ENCODE peak calls at places on chromosomes 7 and 10, in six cellular contexts. One of them, this sample, is unnamed. For H3K4me1 and H3K36me3, the result is how much of the 10 kb centered on the place peaks cover.

GRCh38 chr7:99794585-99795502 is 10.9 kb upstream of the CYP3A4 start:
- DNase-seq in heart right ventricle: no peak
- DNase-seq in aorta: no peak
- DNase-seq in CD4-positive, CD25-positive, alpha-beta regulatory T cell: no peak
- DNase-seq in naive thymus-derived CD4-positive, alpha-beta T cell: no peak
- DNase-seq in CD8-positive, alpha-beta memory T cell: no peak
- DNase-seq in this sample: no peak

GRCh38 chr7:29078286-29078685 is 68.1 kb downstream of the CPVL start:
- DNase-seq in heart right ventricle: no peak
- DNase-seq in aorta: no peak
- DNase-seq in CD4-positive, CD25-positive, alpha-beta regulatory T cell: no peak
- DNase-seq in naive thymus-derived CD4-positive, alpha-beta T cell: no peak
- DNase-seq in CD8-positive, alpha-beta memory T cell: no peak
- DNase-seq in this sample: no peak

GRCh38 chr7:142539901-142540300 is 209.4 kb upstream of the PRSS1 start:
- DNase-seq in heart right ventricle: no peak
- DNase-seq in aorta: no peak
- DNase-seq in CD4-positive, CD25-positive, alpha-beta regulatory T cell: no peak
- DNase-seq in naive thymus-derived CD4-positive, alpha-beta T cell: no peak
- DNase-seq in CD8-positive, alpha-beta memory T cell: no peak
- DNase-seq in this sample: no peak

GRCh38 chr7:103637080-103637479 is 191.1 kb upstream of the SLC26A5 start:
- DNase-seq in heart right ventricle: no peak
- DNase-seq in aorta: no peak
- DNase-seq in CD4-positive, CD25-positive, alpha-beta regulatory T cell: no peak
- DNase-seq in naive thymus-derived CD4-positive, alpha-beta T cell: no peak
- DNase-seq in CD8-positive, alpha-beta memory T cell: no peak
- DNase-seq in this sample: no peak

GRCh38 chr7:7851381-7851780 is 117.2 kb upstream of the GLCCI1 start:
- DNase-seq in heart right ventricle: no peak
- DNase-seq in aorta: no peak
- DNase-seq in CD4-positive, CD25-positive, alpha-beta regulatory T cell: no peak
- DNase-seq in naive thymus-derived CD4-positive, alpha-beta T cell: no peak
- DNase-seq in CD8-positive, alpha-beta memory T cell: no peak
- DNase-seq in this sample: no peak

GRCh38 chr10:31749981-31750850 is 178.4 kb downstream of the ARHGAP12 start:
- DNase-seq in heart right ventricle: peak
- DNase-seq in aorta: no peak
- DNase-seq in CD4-positive, CD25-positive, alpha-beta regulatory T cell: no peak
- DNase-seq in naive thymus-derived CD4-positive, alpha-beta T cell: no peak
- DNase-seq in CD8-positive, alpha-beta memory T cell: no peak
- DNase-seq in this sample: no peak

GRCh38 chr10:103564799-103565365 is 71.4 kb downstream of the NEURL1 start:
- DNase-seq in heart right ventricle: no peak
- DNase-seq in aorta: no peak
- DNase-seq in CD4-positive, CD25-positive, alpha-beta regulatory T cell: no peak
- DNase-seq in naive thymus-derived CD4-positive, alpha-beta T cell: no peak
- DNase-seq in CD8-positive, alpha-beta memory T cell: no peak
- DNase-seq in this sample: peak

GRCh38 chr7:45573636-45574470 is at the start of gene ADCY1:
- DNase-seq in heart right ventricle: peak
- DNase-seq in aorta: no peak
- DNase-seq in CD4-positive, CD25-positive, alpha-beta regulatory T cell: no peak
- DNase-seq in naive thymus-derived CD4-positive, alpha-beta T cell: no peak
- DNase-seq in CD8-positive, alpha-beta memory T cell: no peak
- DNase-seq in this sample: no peak

GRCh38 chr7:158613481-158613880 is 25.9 kb upstream of the PTPRN2 start:
- DNase-seq in heart right ventricle: no peak
- DNase-seq in aorta: no peak
- DNase-seq in CD4-positive, CD25-positive, alpha-beta regulatory T cell: peak
- DNase-seq in naive thymus-derived CD4-positive, alpha-beta T cell: no peak
- DNase-seq in CD8-positive, alpha-beta memory T cell: no peak
- DNase-seq in this sample: no peak

GRCh38 chr10:119378737-119379067 is 163.8 kb downstream of the RGS10 start:
- DNase-seq in heart right ventricle: no peak
- DNase-seq in aorta: no peak
- DNase-seq in CD4-positive, CD25-positive, alpha-beta regulatory T cell: no peak
- DNase-seq in naive thymus-derived CD4-positive, alpha-beta T cell: no peak
- DNase-seq in CD8-positive, alpha-beta memory T cell: no peak
- DNase-seq in this sample: no peak

GRCh38 chr10:127115086-127115485 is 81.3 kb downstream of the INSYN2A start:
- DNase-seq in heart right ventricle: no peak
- DNase-seq in aorta: no peak
- DNase-seq in CD4-positive, CD25-positive, alpha-beta regulatory T cell: no peak
- DNase-seq in naive thymus-derived CD4-positive, alpha-beta T cell: no peak
- DNase-seq in CD8-positive, alpha-beta memory T cell: no peak
- DNase-seq in this sample: no peak

GRCh38 chr10:96450514-96451207 is 63.1 kb downstream of the TLL2 start:
- DNase-seq in heart right ventricle: no peak
- DNase-seq in aorta: no peak
- DNase-seq in CD4-positive, CD25-positive, alpha-beta regulatory T cell: no peak
- DNase-seq in naive thymus-derived CD4-positive, alpha-beta T cell: no peak
- DNase-seq in CD8-positive, alpha-beta memory T cell: no peak
- DNase-seq in this sample: peak

GRCh38 chr7:16657656-16658279 is 11.8 kb downstream of the BZW2 start:
- DNase-seq in heart right ventricle: peak
- DNase-seq in aorta: no peak
- DNase-seq in CD4-positive, CD25-positive, alpha-beta regulatory T cell: no peak
- DNase-seq in naive thymus-derived CD4-positive, alpha-beta T cell: no peak
- DNase-seq in CD8-positive, alpha-beta memory T cell: no peak
- DNase-seq in this sample: no peak

GRCh38 chr10:104034401-104035053 is 51.2 kb downstream of the COL17A1 start:
- DNase-seq in heart right ventricle: no peak
- DNase-seq in aorta: no peak
- DNase-seq in CD4-positive, CD25-positive, alpha-beta regulatory T cell: no peak
- DNase-seq in naive thymus-derived CD4-positive, alpha-beta T cell: no peak
- DNase-seq in CD8-positive, alpha-beta memory T cell: no peak
- DNase-seq in this sample: no peak

GRCh38 chr7:152335900-152336571 is 99.8 kb downstream of the KMT2C start:
- DNase-seq in heart right ventricle: no peak
- DNase-seq in aorta: no peak
- DNase-seq in CD4-positive, CD25-positive, alpha-beta regulatory T cell: peak
- DNase-seq in naive thymus-derived CD4-positive, alpha-beta T cell: no peak
- DNase-seq in CD8-positive, alpha-beta memory T cell: peak
- DNase-seq in this sample: no peak

GRCh38 chr7:137576481-137576880 is 232.9 kb upstream of the PTN start:
- DNase-seq in heart right ventricle: no peak
- DNase-seq in aorta: no peak
- DNase-seq in CD4-positive, CD25-positive, alpha-beta regulatory T cell: no peak
- DNase-seq in naive thymus-derived CD4-positive, alpha-beta T cell: no peak
- DNase-seq in CD8-positive, alpha-beta memory T cell: no peak
- DNase-seq in this sample: no peak

GRCh38 chr7:1192171-1192676 is 32.2 kb upstream of the ZFAND2A start:
- DNase-seq in heart right ventricle: no peak
- DNase-seq in aorta: no peak
- DNase-seq in CD4-positive, CD25-positive, alpha-beta regulatory T cell: peak
- DNase-seq in naive thymus-derived CD4-positive, alpha-beta T cell: no peak
- DNase-seq in CD8-positive, alpha-beta memory T cell: no peak
- DNase-seq in this sample: no peak

GRCh38 chr7:131522325-131522920 is 34.0 kb downstream of the PODXL start:
- DNase-seq in heart right ventricle: no peak
- DNase-seq in aorta: no peak
- DNase-seq in CD4-positive, CD25-positive, alpha-beta regulatory T cell: no peak
- DNase-seq in naive thymus-derived CD4-positive, alpha-beta T cell: no peak
- DNase-seq in CD8-positive, alpha-beta memory T cell: no peak
- DNase-seq in this sample: no peak

GRCh38 chr10:98469532-98469931 is 22.8 kb upstream of the HPS1 start:
- DNase-seq in heart right ventricle: no peak
- DNase-seq in aorta: no peak
- DNase-seq in CD4-positive, CD25-positive, alpha-beta regulatory T cell: no peak
- DNase-seq in naive thymus-derived CD4-positive, alpha-beta T cell: no peak
- DNase-seq in CD8-positive, alpha-beta memory T cell: no peak
- DNase-seq in this sample: peak

GRCh38 chr7:100607111-100607510 is 4.9 kb downstream of the PCOLCE start:
- DNase-seq in heart right ventricle: no peak
- DNase-seq in aorta: no peak
- DNase-seq in CD4-positive, CD25-positive, alpha-beta regulatory T cell: no peak
- DNase-seq in naive thymus-derived CD4-positive, alpha-beta T cell: no peak
- DNase-seq in CD8-positive, alpha-beta memory T cell: no peak
- DNase-seq in this sample: no peak

GRCh38 chr7:50771120-50772002 is 11.3 kb downstream of the GRB10 start:
- DNase-seq in heart right ventricle: no peak
- DNase-seq in aorta: no peak
- DNase-seq in CD4-positive, CD25-positive, alpha-beta regulatory T cell: no peak
- DNase-seq in naive thymus-derived CD4-positive, alpha-beta T cell: no peak
- DNase-seq in CD8-positive, alpha-beta memory T cell: no peak
- DNase-seq in this sample: no peak

GRCh38 chr7:98617051-98617959 is at the start of gene NPTX2:
- DNase-seq in heart right ventricle: peak
- DNase-seq in aorta: peak
- DNase-seq in CD4-positive, CD25-positive, alpha-beta regulatory T cell: no peak
- DNase-seq in naive thymus-derived CD4-positive, alpha-beta T cell: no peak
- DNase-seq in CD8-positive, alpha-beta memory T cell: no peak
- DNase-seq in this sample: peak

GRCh38 chr7:36440880-36441279 is 51.2 kb downstream of the ANLN start:
- DNase-seq in heart right ventricle: no peak
- DNase-seq in aorta: no peak
- DNase-seq in CD4-positive, CD25-positive, alpha-beta regulatory T cell: peak
- DNase-seq in naive thymus-derived CD4-positive, alpha-beta T cell: peak
- DNase-seq in CD8-positive, alpha-beta memory T cell: no peak
- DNase-seq in this sample: no peak

GRCh38 chr10:30365278-30365677 is 16.2 kb upstream of the MTPAP start:
- DNase-seq in heart right ventricle: no peak
- DNase-seq in aorta: no peak
- DNase-seq in CD4-positive, CD25-positive, alpha-beta regulatory T cell: no peak
- DNase-seq in naive thymus-derived CD4-positive, alpha-beta T cell: no peak
- DNase-seq in CD8-positive, alpha-beta memory T cell: no peak
- DNase-seq in this sample: no peak

GRCh38 chr10:132117146-132117545 is 51.4 kb downstream of the JAKMIP3 start:
- DNase-seq in heart right ventricle: no peak
- DNase-seq in aorta: peak
- DNase-seq in CD4-positive, CD25-positive, alpha-beta regulatory T cell: no peak
- DNase-seq in naive thymus-derived CD4-positive, alpha-beta T cell: no peak
- DNase-seq in CD8-positive, alpha-beta memory T cell: no peak
- DNase-seq in this sample: no peak

GRCh38 chr7:101155303-101155702 is 1.0 kb downstream of the AP1S1 start:
- DNase-seq in heart right ventricle: no peak
- DNase-seq in aorta: no peak
- DNase-seq in CD4-positive, CD25-positive, alpha-beta regulatory T cell: no peak
- DNase-seq in naive thymus-derived CD4-positive, alpha-beta T cell: no peak
- DNase-seq in CD8-positive, alpha-beta memory T cell: no peak
- DNase-seq in this sample: no peak

GRCh38 chr10:32952541-32953276 is 5.3 kb downstream of the ITGB1 start:
- DNase-seq in heart right ventricle: no peak
- DNase-seq in aorta: no peak
- DNase-seq in CD4-positive, CD25-positive, alpha-beta regulatory T cell: no peak
- DNase-seq in naive thymus-derived CD4-positive, alpha-beta T cell: no peak
- DNase-seq in CD8-positive, alpha-beta memory T cell: no peak
- DNase-seq in this sample: no peak
- H3K4me1 ChIP-seq in heart right ventricle: half or more
- H3K4me1 ChIP-seq in aorta: under half
- H3K4me1 ChIP-seq in CD4-positive, CD25-positive, alpha-beta regulatory T cell: half or more
- H3K4me1 ChIP-seq in naive thymus-derived CD4-positive, alpha-beta T cell: under half
- H3K4me1 ChIP-seq in CD8-positive, alpha-beta memory T cell: half or more
- H3K4me1 ChIP-seq in this sample: under half

GRCh38 chr10:71838264-71839211 is 12.5 kb downstream of the PSAP start:
- DNase-seq in heart right ventricle: no peak
- DNase-seq in aorta: peak
- DNase-seq in CD4-positive, CD25-positive, alpha-beta regulatory T cell: no peak
- DNase-seq in naive thymus-derived CD4-positive, alpha-beta T cell: no peak
- DNase-seq in CD8-positive, alpha-beta memory T cell: no peak
- DNase-seq in this sample: no peak
- H3K4me3 ChIP-seq in heart right ventricle: no peak
- H3K4me3 ChIP-seq in aorta: no peak
- H3K4me3 ChIP-seq in CD4-positive, CD25-positive, alpha-beta regulatory T cell: no peak
- H3K4me3 ChIP-seq in naive thymus-derived CD4-positive, alpha-beta T cell: no peak
- H3K4me3 ChIP-seq in CD8-positive, alpha-beta memory T cell: no peak
- H3K4me3 ChIP-seq in this sample: no peak

DNA sequence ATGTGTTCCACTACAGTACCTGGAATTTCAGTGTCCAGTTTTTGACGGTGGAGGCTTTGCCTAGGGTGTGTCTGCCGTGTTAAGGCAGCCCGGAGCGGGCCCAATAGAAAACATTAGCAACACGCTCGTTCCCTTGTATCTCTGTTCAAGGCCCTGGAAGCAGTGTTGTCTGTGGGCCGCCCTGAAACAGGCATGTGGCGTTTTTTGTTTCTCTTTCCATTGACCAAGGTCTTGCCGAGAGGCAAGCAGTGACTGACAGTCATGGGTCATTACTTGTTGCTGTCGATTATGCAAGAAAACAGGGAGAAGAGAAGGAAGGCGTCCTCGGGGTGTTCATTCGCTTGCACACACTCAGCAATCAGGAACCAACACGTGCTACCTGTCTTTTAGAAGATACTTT is 92.6 kb downstream of the EZH2 start:
- DNase-seq in heart right ventricle: no peak
- DNase-seq in aorta: no peak
- DNase-seq in CD4-positive, CD25-positive, alpha-beta regulatory T cell: no peak
- DNase-seq in naive thymus-derived CD4-positive, alpha-beta T cell: no peak
- DNase-seq in CD8-positive, alpha-beta memory T cell: no peak
- DNase-seq in this sample: no peak
- H3K36me3 ChIP-seq in heart right ventricle: half or more
- H3K36me3 ChIP-seq in aorta: under half
- H3K36me3 ChIP-seq in CD4-positive, CD25-positive, alpha-beta regulatory T cell: half or more
- H3K36me3 ChIP-seq in naive thymus-derived CD4-positive, alpha-beta T cell: half or more
- H3K36me3 ChIP-seq in CD8-positive, alpha-beta memory T cell: half or more
- H3K36me3 ChIP-seq in this sample: half or more

DNA sequence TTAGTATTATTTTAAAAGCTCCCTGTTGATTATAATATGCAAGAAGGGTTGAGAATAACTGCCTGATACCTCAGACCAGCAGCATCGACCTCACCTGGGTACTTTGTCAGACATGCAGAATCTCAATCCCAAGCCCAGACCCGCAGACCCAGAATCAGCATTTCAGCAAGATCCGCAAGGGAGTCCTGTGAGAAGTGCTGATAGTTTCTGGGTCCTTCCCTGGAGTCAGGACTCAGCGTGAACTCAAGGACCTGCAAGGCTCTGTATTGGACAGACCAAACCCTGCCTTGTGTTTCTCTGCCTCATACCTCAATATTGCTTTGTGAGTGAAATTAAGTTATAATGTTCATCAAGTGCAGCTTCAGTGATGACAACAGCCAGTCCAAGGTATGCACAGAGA is 149.5 kb upstream of the NPY start:
- DNase-seq in heart right ventricle: no peak
- DNase-seq in aorta: no peak
- DNase-seq in CD4-positive, CD25-positive, alpha-beta regulatory T cell: no peak
- DNase-seq in naive thymus-derived CD4-positive, alpha-beta T cell: no peak
- DNase-seq in CD8-positive, alpha-beta memory T cell: no peak
- DNase-seq in this sample: no peak
- H3K4me1 ChIP-seq in heart right ventricle: under half
- H3K4me1 ChIP-seq in aorta: under half
- H3K4me1 ChIP-seq in CD4-positive, CD25-positive, alpha-beta regulatory T cell: under half
- H3K4me1 ChIP-seq in naive thymus-derived CD4-positive, alpha-beta T cell: under half
- H3K4me1 ChIP-seq in CD8-positive, alpha-beta memory T cell: under half
- H3K4me1 ChIP-seq in this sample: under half

DNA sequence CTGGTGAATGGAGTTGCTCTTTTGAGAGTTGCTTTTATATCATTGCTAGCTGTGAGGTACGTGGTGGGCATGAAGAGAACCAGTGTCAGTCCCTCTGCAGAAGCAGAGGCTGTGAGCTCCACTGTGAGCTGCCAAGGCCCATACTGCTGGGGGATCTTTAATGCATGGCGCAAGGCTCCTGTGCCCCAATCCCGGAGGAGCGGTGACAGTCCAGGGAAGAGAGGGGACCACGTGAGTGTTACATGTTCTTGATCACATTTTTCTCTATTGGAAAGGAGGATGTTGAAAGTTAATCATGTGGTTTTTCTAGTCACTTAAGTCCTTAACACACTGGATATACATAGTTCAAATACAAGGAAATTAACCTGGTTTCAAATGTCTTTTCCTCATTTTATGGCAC is 393.5 kb upstream of the GALNT17 start:
- DNase-seq in heart right ventricle: no peak
- DNase-seq in aorta: no peak
- DNase-seq in CD4-positive, CD25-positive, alpha-beta regulatory T cell: no peak
- DNase-seq in naive thymus-derived CD4-positive, alpha-beta T cell: no peak
- DNase-seq in CD8-positive, alpha-beta memory T cell: no peak
- DNase-seq in this sample: no peak
- H3K4me3 ChIP-seq in heart right ventricle: no peak
- H3K4me3 ChIP-seq in aorta: no peak
- H3K4me3 ChIP-seq in CD4-positive, CD25-positive, alpha-beta regulatory T cell: no peak
- H3K4me3 ChIP-seq in naive thymus-derived CD4-positive, alpha-beta T cell: no peak
- H3K4me3 ChIP-seq in CD8-positive, alpha-beta memory T cell: no peak
- H3K4me3 ChIP-seq in this sample: no peak

This sample was measured in HAP-1.